ENCODE peak calls at places on chromosomes 4 and X, in nine cellular contexts. One of them, this sample, is unnamed.

GRCh38 chr4:26864904-26865303 is 4.3 kb downstream of the STIM2 start:
- ATAC-seq in naive thymus-derived CD8-positive, alpha-beta T cell: no peak
- ATAC-seq in RWPE2: no peak
- ATAC-seq in HCT116: no peak
- ATAC-seq in effector memory CD8-positive, alpha-beta T cell: no peak
- ATAC-seq in CD4-positive, alpha-beta T cell: no peak
- ATAC-seq in activated CD8-positive, alpha-beta memory T cell treated with anti-CD3 and anti-CD28 coated beads, Interleukin-2, amount 10 ng/mL, durations not matched to agents 7 days and 5 days: no peak
- ATAC-seq in activated CD4-positive, alpha-beta T cell treated with anti-CD3 and anti-CD28 coated beads for 36 hours: no peak
- ATAC-seq in gastrocnemius medialis: no peak
- ATAC-seq in this sample: no peak

GRCh38 chr4:150018257-150018656 is 60.0 kb upstream of the DCLK2 start:
- ATAC-seq in activated CD8-positive, alpha-beta memory T cell treated with anti-CD3 and anti-CD28 coated beads, Interleukin-2, amount 10 ng/mL, durations not matched to agents 7 days and 5 days: no peak
- ATAC-seq in CD4-positive, alpha-beta T cell: no peak
- ATAC-seq in activated CD4-positive, alpha-beta T cell treated with anti-CD3 and anti-CD28 coated beads for 36 hours: no peak
- ATAC-seq in HCT116: no peak
- ATAC-seq in effector memory CD8-positive, alpha-beta T cell: no peak
- ATAC-seq in RWPE2: no peak
- ATAC-seq in naive thymus-derived CD8-positive, alpha-beta T cell: no peak
- ATAC-seq in gastrocnemius medialis: no peak
- ATAC-seq in this sample: no peak

GRCh38 chrX:11781734-11782370 is 23.8 kb downstream of the MSL3 start:
- ATAC-seq in HCT116: no peak
- ATAC-seq in effector memory CD8-positive, alpha-beta T cell: no peak
- ATAC-seq in RWPE2: no peak
- ATAC-seq in gastrocnemius medialis: no peak
- ATAC-seq in activated CD8-positive, alpha-beta memory T cell treated with anti-CD3 and anti-CD28 coated beads, Interleukin-2, amount 10 ng/mL, durations not matched to agents 7 days and 5 days: no peak
- ATAC-seq in CD4-positive, alpha-beta T cell: no peak
- ATAC-seq in naive thymus-derived CD8-positive, alpha-beta T cell: no peak
- ATAC-seq in activated CD4-positive, alpha-beta T cell treated with anti-CD3 and anti-CD28 coated beads for 36 hours: no peak
- ATAC-seq in this sample: no peak

GRCh38 chrX:115173181-115173580 is 16.0 kb upstream of the RBMXL3 start:
- ATAC-seq in HCT116: no peak
- ATAC-seq in activated CD4-positive, alpha-beta T cell treated with anti-CD3 and anti-CD28 coated beads for 36 hours: no peak
- ATAC-seq in activated CD8-positive, alpha-beta memory T cell treated with anti-CD3 and anti-CD28 coated beads, Interleukin-2, amount 10 ng/mL, durations not matched to agents 7 days and 5 days: no peak
- ATAC-seq in RWPE2: no peak
- ATAC-seq in effector memory CD8-positive, alpha-beta T cell: no peak
- ATAC-seq in gastrocnemius medialis: no peak
- ATAC-seq in naive thymus-derived CD8-positive, alpha-beta T cell: no peak
- ATAC-seq in CD4-positive, alpha-beta T cell: no peak
- ATAC-seq in this sample: no peak

GRCh38 chr4:18075823-18076433 is 54.4 kb upstream of the LCORL start:
- ATAC-seq in effector memory CD8-positive, alpha-beta T cell: peak; percentile 70
- ATAC-seq in activated CD8-positive, alpha-beta memory T cell treated with anti-CD3 and anti-CD28 coated beads, Interleukin-2, amount 10 ng/mL, durations not matched to agents 7 days and 5 days: peak; percentile 66
- ATAC-seq in naive thymus-derived CD8-positive, alpha-beta T cell: peak; percentile 88
- ATAC-seq in RWPE2: no peak
- ATAC-seq in HCT116: peak; percentile 92
- ATAC-seq in activated CD4-positive, alpha-beta T cell treated with anti-CD3 and anti-CD28 coated beads for 36 hours: peak; percentile 76
- ATAC-seq in gastrocnemius medialis: no peak
- ATAC-seq in CD4-positive, alpha-beta T cell: peak; percentile 96
- ATAC-seq in this sample: peak; percentile 77

GRCh38 chrX:132741706-132742105 is 216.7 kb downstream of the HS6ST2 start:
- ATAC-seq in activated CD8-positive, alpha-beta memory T cell treated with anti-CD3 and anti-CD28 coated beads, Interleukin-2, amount 10 ng/mL, durations not matched to agents 7 days and 5 days: no peak
- ATAC-seq in activated CD4-positive, alpha-beta T cell treated with anti-CD3 and anti-CD28 coated beads for 36 hours: no peak
- ATAC-seq in effector memory CD8-positive, alpha-beta T cell: no peak
- ATAC-seq in gastrocnemius medialis: no peak
- ATAC-seq in RWPE2: no peak
- ATAC-seq in CD4-positive, alpha-beta T cell: no peak
- ATAC-seq in HCT116: no peak
- ATAC-seq in naive thymus-derived CD8-positive, alpha-beta T cell: no peak
- ATAC-seq in this sample: peak; percentile 75

GRCh38 chrX:135927897-135928296 is 34.4 kb downstream of the SAGE1 start:
- ATAC-seq in effector memory CD8-positive, alpha-beta T cell: no peak
- ATAC-seq in CD4-positive, alpha-beta T cell: no peak
- ATAC-seq in RWPE2: no peak
- ATAC-seq in naive thymus-derived CD8-positive, alpha-beta T cell: no peak
- ATAC-seq in HCT116: no peak
- ATAC-seq in activated CD8-positive, alpha-beta memory T cell treated with anti-CD3 and anti-CD28 coated beads, Interleukin-2, amount 10 ng/mL, durations not matched to agents 7 days and 5 days: no peak
- ATAC-seq in gastrocnemius medialis: no peak
- ATAC-seq in activated CD4-positive, alpha-beta T cell treated with anti-CD3 and anti-CD28 coated beads for 36 hours: no peak
- ATAC-seq in this sample: no peak

GRCh38 chrX:115040417-115040816 is 23.0 kb upstream of the IL13RA2 start:
- ATAC-seq in naive thymus-derived CD8-positive, alpha-beta T cell: no peak
- ATAC-seq in CD4-positive, alpha-beta T cell: no peak
- ATAC-seq in activated CD8-positive, alpha-beta memory T cell treated with anti-CD3 and anti-CD28 coated beads, Interleukin-2, amount 10 ng/mL, durations not matched to agents 7 days and 5 days: no peak
- ATAC-seq in HCT116: no peak
- ATAC-seq in gastrocnemius medialis: no peak
- ATAC-seq in activated CD4-positive, alpha-beta T cell treated with anti-CD3 and anti-CD28 coated beads for 36 hours: no peak
- ATAC-seq in RWPE2: no peak
- ATAC-seq in effector memory CD8-positive, alpha-beta T cell: no peak
- ATAC-seq in this sample: no peak

GRCh38 chr4:44684648-44685047 is 6.4 kb downstream of the GUF1 start:
- ATAC-seq in effector memory CD8-positive, alpha-beta T cell: no peak
- ATAC-seq in HCT116: no peak
- ATAC-seq in RWPE2: no peak
- ATAC-seq in activated CD8-positive, alpha-beta memory T cell treated with anti-CD3 and anti-CD28 coated beads, Interleukin-2, amount 10 ng/mL, durations not matched to agents 7 days and 5 days: no peak
- ATAC-seq in activated CD4-positive, alpha-beta T cell treated with anti-CD3 and anti-CD28 coated beads for 36 hours: no peak
- ATAC-seq in naive thymus-derived CD8-positive, alpha-beta T cell: no peak
- ATAC-seq in gastrocnemius medialis: no peak
- ATAC-seq in CD4-positive, alpha-beta T cell: no peak
- ATAC-seq in this sample: no peak

GRCh38 chr4:6263541-6264540 is 5.8 kb upstream of the WFS1 start:
- ATAC-seq in CD4-positive, alpha-beta T cell: no peak
- ATAC-seq in HCT116: peak; percentile 93
- ATAC-seq in naive thymus-derived CD8-positive, alpha-beta T cell: no peak
- ATAC-seq in gastrocnemius medialis: no peak
- ATAC-seq in activated CD8-positive, alpha-beta memory T cell treated with anti-CD3 and anti-CD28 coated beads, Interleukin-2, amount 10 ng/mL, durations not matched to agents 7 days and 5 days: no peak
- ATAC-seq in RWPE2: peak; percentile 54
- ATAC-seq in effector memory CD8-positive, alpha-beta T cell: peak; percentile 39
- ATAC-seq in activated CD4-positive, alpha-beta T cell treated with anti-CD3 and anti-CD28 coated beads for 36 hours: peak; percentile 64
- ATAC-seq in this sample: peak; percentile 62

GRCh38 chrX:153941331-153942252 is 2.9 kb downstream of the RENBP start:
- ATAC-seq in CD4-positive, alpha-beta T cell: no peak
- ATAC-seq in naive thymus-derived CD8-positive, alpha-beta T cell: peak; percentile 25
- ATAC-seq in activated CD4-positive, alpha-beta T cell treated with anti-CD3 and anti-CD28 coated beads for 36 hours: no peak
- ATAC-seq in gastrocnemius medialis: no peak
- ATAC-seq in HCT116: no peak
- ATAC-seq in activated CD8-positive, alpha-beta memory T cell treated with anti-CD3 and anti-CD28 coated beads, Interleukin-2, amount 10 ng/mL, durations not matched to agents 7 days and 5 days: no peak
- ATAC-seq in RWPE2: no peak
- ATAC-seq in effector memory CD8-positive, alpha-beta T cell: no peak
- ATAC-seq in this sample: no peak

GRCh38 chr4:92121099-92121498 is 182.7 kb upstream of the GRID2 start:
- ATAC-seq in naive thymus-derived CD8-positive, alpha-beta T cell: no peak
- ATAC-seq in activated CD8-positive, alpha-beta memory T cell treated with anti-CD3 and anti-CD28 coated beads, Interleukin-2, amount 10 ng/mL, durations not matched to agents 7 days and 5 days: no peak
- ATAC-seq in HCT116: no peak
- ATAC-seq in CD4-positive, alpha-beta T cell: no peak
- ATAC-seq in activated CD4-positive, alpha-beta T cell treated with anti-CD3 and anti-CD28 coated beads for 36 hours: no peak
- ATAC-seq in RWPE2: no peak
- ATAC-seq in effector memory CD8-positive, alpha-beta T cell: no peak
- ATAC-seq in gastrocnemius medialis: no peak
- ATAC-seq in this sample: no peak

GRCh38 chr4:139633195-139633594 is 32.4 kb upstream of the MGST2 start:
- ATAC-seq in activated CD8-positive, alpha-beta memory T cell treated with anti-CD3 and anti-CD28 coated beads, Interleukin-2, amount 10 ng/mL, durations not matched to agents 7 days and 5 days: no peak
- ATAC-seq in CD4-positive, alpha-beta T cell: no peak
- ATAC-seq in naive thymus-derived CD8-positive, alpha-beta T cell: no peak
- ATAC-seq in activated CD4-positive, alpha-beta T cell treated with anti-CD3 and anti-CD28 coated beads for 36 hours: no peak
- ATAC-seq in gastrocnemius medialis: no peak
- ATAC-seq in HCT116: no peak
- ATAC-seq in effector memory CD8-positive, alpha-beta T cell: no peak
- ATAC-seq in RWPE2: no peak
- ATAC-seq in this sample: no peak

GRCh38 chr4:95507561-95507960 is 41.2 kb downstream of the UNC5C start:
- ATAC-seq in activated CD8-positive, alpha-beta memory T cell treated with anti-CD3 and anti-CD28 coated beads, Interleukin-2, amount 10 ng/mL, durations not matched to agents 7 days and 5 days: no peak
- ATAC-seq in naive thymus-derived CD8-positive, alpha-beta T cell: no peak
- ATAC-seq in CD4-positive, alpha-beta T cell: no peak
- ATAC-seq in RWPE2: no peak
- ATAC-seq in HCT116: no peak
- ATAC-seq in effector memory CD8-positive, alpha-beta T cell: no peak
- ATAC-seq in gastrocnemius medialis: no peak
- ATAC-seq in activated CD4-positive, alpha-beta T cell treated with anti-CD3 and anti-CD28 coated beads for 36 hours: peak; percentile 36
- ATAC-seq in this sample: no peak

GRCh38 chr4:100722866-100723459 is 205.1 kb upstream of the EMCN start:
- ATAC-seq in CD4-positive, alpha-beta T cell: no peak
- ATAC-seq in activated CD8-positive, alpha-beta memory T cell treated with anti-CD3 and anti-CD28 coated beads, Interleukin-2, amount 10 ng/mL, durations not matched to agents 7 days and 5 days: no peak
- ATAC-seq in activated CD4-positive, alpha-beta T cell treated with anti-CD3 and anti-CD28 coated beads for 36 hours: no peak
- ATAC-seq in gastrocnemius medialis: no peak
- ATAC-seq in HCT116: no peak
- ATAC-seq in naive thymus-derived CD8-positive, alpha-beta T cell: no peak
- ATAC-seq in RWPE2: no peak
- ATAC-seq in effector memory CD8-positive, alpha-beta T cell: no peak
- ATAC-seq in this sample: no peak

GRCh38 chrX:115344885-115345653 is 55.6 kb downstream of the LUZP4 start:
- ATAC-seq in naive thymus-derived CD8-positive, alpha-beta T cell: no peak
- ATAC-seq in effector memory CD8-positive, alpha-beta T cell: no peak
- ATAC-seq in activated CD8-positive, alpha-beta memory T cell treated with anti-CD3 and anti-CD28 coated beads, Interleukin-2, amount 10 ng/mL, durations not matched to agents 7 days and 5 days: no peak
- ATAC-seq in RWPE2: peak; percentile 96
- ATAC-seq in activated CD4-positive, alpha-beta T cell treated with anti-CD3 and anti-CD28 coated beads for 36 hours: no peak
- ATAC-seq in CD4-positive, alpha-beta T cell: no peak
- ATAC-seq in gastrocnemius medialis: peak; percentile 92
- ATAC-seq in HCT116: peak; percentile 66
- ATAC-seq in this sample: peak; percentile 86

GRCh38 chrX:108341947-108342346 is 96.3 kb downstream of the COL4A6 start:
- ATAC-seq in gastrocnemius medialis: no peak
- ATAC-seq in HCT116: no peak
- ATAC-seq in CD4-positive, alpha-beta T cell: no peak
- ATAC-seq in RWPE2: no peak
- ATAC-seq in effector memory CD8-positive, alpha-beta T cell: no peak
- ATAC-seq in activated CD8-positive, alpha-beta memory T cell treated with anti-CD3 and anti-CD28 coated beads, Interleukin-2, amount 10 ng/mL, durations not matched to agents 7 days and 5 days: no peak
- ATAC-seq in naive thymus-derived CD8-positive, alpha-beta T cell: no peak
- ATAC-seq in activated CD4-positive, alpha-beta T cell treated with anti-CD3 and anti-CD28 coated beads for 36 hours: no peak
- ATAC-seq in this sample: no peak

GRCh38 chr4:175229154-175229553 is 311.0 kb downstream of the ADAM29 start:
- ATAC-seq in HCT116: no peak
- ATAC-seq in CD4-positive, alpha-beta T cell: no peak
- ATAC-seq in activated CD8-positive, alpha-beta memory T cell treated with anti-CD3 and anti-CD28 coated beads, Interleukin-2, amount 10 ng/mL, durations not matched to agents 7 days and 5 days: no peak
- ATAC-seq in activated CD4-positive, alpha-beta T cell treated with anti-CD3 and anti-CD28 coated beads for 36 hours: no peak
- ATAC-seq in RWPE2: no peak
- ATAC-seq in effector memory CD8-positive, alpha-beta T cell: no peak
- ATAC-seq in gastrocnemius medialis: no peak
- ATAC-seq in naive thymus-derived CD8-positive, alpha-beta T cell: no peak
- ATAC-seq in this sample: no peak

GRCh38 chr4:68361146-68361589 is 11.3 kb upstream of the YTHDC1 start:
- ATAC-seq in gastrocnemius medialis: no peak
- ATAC-seq in RWPE2: peak; percentile 95
- ATAC-seq in activated CD8-positive, alpha-beta memory T cell treated with anti-CD3 and anti-CD28 coated beads, Interleukin-2, amount 10 ng/mL, durations not matched to agents 7 days and 5 days: no peak
- ATAC-seq in effector memory CD8-positive, alpha-beta T cell: no peak
- ATAC-seq in HCT116: no peak
- ATAC-seq in CD4-positive, alpha-beta T cell: no peak
- ATAC-seq in activated CD4-positive, alpha-beta T cell treated with anti-CD3 and anti-CD28 coated beads for 36 hours: no peak
- ATAC-seq in naive thymus-derived CD8-positive, alpha-beta T cell: no peak
- ATAC-seq in this sample: peak; percentile 87

GRCh38 chrX:131783555-131784338 is 239.4 kb upstream of the STK26 start:
- ATAC-seq in effector memory CD8-positive, alpha-beta T cell: no peak
- ATAC-seq in activated CD8-positive, alpha-beta memory T cell treated with anti-CD3 and anti-CD28 coated beads, Interleukin-2, amount 10 ng/mL, durations not matched to agents 7 days and 5 days: no peak
- ATAC-seq in RWPE2: no peak
- ATAC-seq in CD4-positive, alpha-beta T cell: no peak
- ATAC-seq in gastrocnemius medialis: no peak
- ATAC-seq in activated CD4-positive, alpha-beta T cell treated with anti-CD3 and anti-CD28 coated beads for 36 hours: no peak
- ATAC-seq in naive thymus-derived CD8-positive, alpha-beta T cell: no peak
- ATAC-seq in HCT116: no peak
- ATAC-seq in this sample: peak; percentile 83

GRCh38 chrX:51144828-51145442 is 187.7 kb upstream of the NUDT10 start:
- ATAC-seq in activated CD8-positive, alpha-beta memory T cell treated with anti-CD3 and anti-CD28 coated beads, Interleukin-2, amount 10 ng/mL, durations not matched to agents 7 days and 5 days: no peak
- ATAC-seq in RWPE2: peak; percentile 50
- ATAC-seq in HCT116: peak; percentile 79
- ATAC-seq in gastrocnemius medialis: no peak
- ATAC-seq in activated CD4-positive, alpha-beta T cell treated with anti-CD3 and anti-CD28 coated beads for 36 hours: no peak
- ATAC-seq in naive thymus-derived CD8-positive, alpha-beta T cell: no peak
- ATAC-seq in CD4-positive, alpha-beta T cell: no peak
- ATAC-seq in effector memory CD8-positive, alpha-beta T cell: no peak
- ATAC-seq in this sample: no peak

GRCh38 chrX:114798902-114799301 is 215.0 kb downstream of the HTR2C start:
- ATAC-seq in HCT116: peak; percentile 74
- ATAC-seq in RWPE2: no peak
- ATAC-seq in gastrocnemius medialis: no peak
- ATAC-seq in activated CD4-positive, alpha-beta T cell treated with anti-CD3 and anti-CD28 coated beads for 36 hours: no peak
- ATAC-seq in activated CD8-positive, alpha-beta memory T cell treated with anti-CD3 and anti-CD28 coated beads, Interleukin-2, amount 10 ng/mL, durations not matched to agents 7 days and 5 days: no peak
- ATAC-seq in naive thymus-derived CD8-positive, alpha-beta T cell: no peak
- ATAC-seq in effector memory CD8-positive, alpha-beta T cell: no peak
- ATAC-seq in CD4-positive, alpha-beta T cell: no peak
- ATAC-seq in this sample: no peak

GRCh38 chrX:7062276-7062675 is 85.2 kb upstream of the STS start:
- ATAC-seq in RWPE2: no peak
- ATAC-seq in gastrocnemius medialis: no peak
- ATAC-seq in activated CD4-positive, alpha-beta T cell treated with anti-CD3 and anti-CD28 coated beads for 36 hours: no peak
- ATAC-seq in naive thymus-derived CD8-positive, alpha-beta T cell: no peak
- ATAC-seq in effector memory CD8-positive, alpha-beta T cell: no peak
- ATAC-seq in CD4-positive, alpha-beta T cell: no peak
- ATAC-seq in HCT116: no peak
- ATAC-seq in activated CD8-positive, alpha-beta memory T cell treated with anti-CD3 and anti-CD28 coated beads, Interleukin-2, amount 10 ng/mL, durations not matched to agents 7 days and 5 days: no peak
- ATAC-seq in this sample: peak; percentile 61

GRCh38 chrX:40420899-40421729 is 159.7 kb upstream of the ATP6AP2 start:
- ATAC-seq in activated CD4-positive, alpha-beta T cell treated with anti-CD3 and anti-CD28 coated beads for 36 hours: no peak
- ATAC-seq in CD4-positive, alpha-beta T cell: no peak
- ATAC-seq in HCT116: peak; percentile 55
- ATAC-seq in naive thymus-derived CD8-positive, alpha-beta T cell: no peak
- ATAC-seq in activated CD8-positive, alpha-beta memory T cell treated with anti-CD3 and anti-CD28 coated beads, Interleukin-2, amount 10 ng/mL, durations not matched to agents 7 days and 5 days: no peak
- ATAC-seq in gastrocnemius medialis: no peak
- ATAC-seq in RWPE2: no peak
- ATAC-seq in effector memory CD8-positive, alpha-beta T cell: no peak
- ATAC-seq in this sample: no peak

GRCh38 chrX:133776072-133776471 is 209.3 kb downstream of the GPC3 start:
- ATAC-seq in RWPE2: no peak
- ATAC-seq in activated CD8-positive, alpha-beta memory T cell treated with anti-CD3 and anti-CD28 coated beads, Interleukin-2, amount 10 ng/mL, durations not matched to agents 7 days and 5 days: no peak
- ATAC-seq in activated CD4-positive, alpha-beta T cell treated with anti-CD3 and anti-CD28 coated beads for 36 hours: no peak
- ATAC-seq in effector memory CD8-positive, alpha-beta T cell: no peak
- ATAC-seq in naive thymus-derived CD8-positive, alpha-beta T cell: peak; percentile 47
- ATAC-seq in gastrocnemius medialis: no peak
- ATAC-seq in HCT116: peak; percentile 63
- ATAC-seq in CD4-positive, alpha-beta T cell: no peak
- ATAC-seq in this sample: no peak

GRCh38 chr4:48396043-48396442 is 54.7 kb downstream of the SLAIN2 start:
- ATAC-seq in HCT116: no peak
- ATAC-seq in naive thymus-derived CD8-positive, alpha-beta T cell: no peak
- ATAC-seq in effector memory CD8-positive, alpha-beta T cell: no peak
- ATAC-seq in RWPE2: no peak
- ATAC-seq in activated CD4-positive, alpha-beta T cell treated with anti-CD3 and anti-CD28 coated beads for 36 hours: no peak
- ATAC-seq in gastrocnemius medialis: no peak
- ATAC-seq in CD4-positive, alpha-beta T cell: no peak
- ATAC-seq in activated CD8-positive, alpha-beta memory T cell treated with anti-CD3 and anti-CD28 coated beads, Interleukin-2, amount 10 ng/mL, durations not matched to agents 7 days and 5 days: no peak
- ATAC-seq in this sample: no peak

GRCh38 chr4:108333353-108333920 is 164.7 kb upstream of the LEF1 start:
- ATAC-seq in HCT116: no peak
- ATAC-seq in RWPE2: no peak
- ATAC-seq in gastrocnemius medialis: no peak
- ATAC-seq in CD4-positive, alpha-beta T cell: no peak
- ATAC-seq in naive thymus-derived CD8-positive, alpha-beta T cell: no peak
- ATAC-seq in activated CD8-positive, alpha-beta memory T cell treated with anti-CD3 and anti-CD28 coated beads, Interleukin-2, amount 10 ng/mL, durations not matched to agents 7 days and 5 days: no peak
- ATAC-seq in activated CD4-positive, alpha-beta T cell treated with anti-CD3 and anti-CD28 coated beads for 36 hours: no peak
- ATAC-seq in effector memory CD8-positive, alpha-beta T cell: no peak
- ATAC-seq in this sample: no peak

GRCh38 chr4:57426779-57427395 is 316.7 kb upstream of the IGFBP7 start:
- ATAC-seq in RWPE2: peak; percentile 56
- ATAC-seq in gastrocnemius medialis: no peak
- ATAC-seq in HCT116: peak; percentile 67
- ATAC-seq in naive thymus-derived CD8-positive, alpha-beta T cell: no peak
- ATAC-seq in activated CD8-positive, alpha-beta memory T cell treated with anti-CD3 and anti-CD28 coated beads, Interleukin-2, amount 10 ng/mL, durations not matched to agents 7 days and 5 days: no peak
- ATAC-seq in CD4-positive, alpha-beta T cell: no peak
- ATAC-seq in effector memory CD8-positive, alpha-beta T cell: no peak
- ATAC-seq in activated CD4-positive, alpha-beta T cell treated with anti-CD3 and anti-CD28 coated beads for 36 hours: no peak
- ATAC-seq in this sample: peak; percentile 81

GRCh38 chr4:119010909-119011606 is 122.4 kb downstream of the SYNPO2 start:
- ATAC-seq in HCT116: no peak
- ATAC-seq in CD4-positive, alpha-beta T cell: no peak
- ATAC-seq in RWPE2: no peak
- ATAC-seq in effector memory CD8-positive, alpha-beta T cell: no peak
- ATAC-seq in gastrocnemius medialis: peak; percentile 93
- ATAC-seq in activated CD8-positive, alpha-beta memory T cell treated with anti-CD3 and anti-CD28 coated beads, Interleukin-2, amount 10 ng/mL, durations not matched to agents 7 days and 5 days: no peak
- ATAC-seq in naive thymus-derived CD8-positive, alpha-beta T cell: no peak
- ATAC-seq in activated CD4-positive, alpha-beta T cell treated with anti-CD3 and anti-CD28 coated beads for 36 hours: no peak
- ATAC-seq in this sample: no peak

GRCh38 chrX:30653415-30654131 is at the start of gene GK:
- ATAC-seq in gastrocnemius medialis: peak; percentile 30
- ATAC-seq in naive thymus-derived CD8-positive, alpha-beta T cell: peak; percentile 12
- ATAC-seq in activated CD4-positive, alpha-beta T cell treated with anti-CD3 and anti-CD28 coated beads for 36 hours: peak; percentile 3
- ATAC-seq in effector memory CD8-positive, alpha-beta T cell: no peak
- ATAC-seq in CD4-positive, alpha-beta T cell: peak; percentile 15
- ATAC-seq in activated CD8-positive, alpha-beta memory T cell treated with anti-CD3 and anti-CD28 coated beads, Interleukin-2, amount 10 ng/mL, durations not matched to agents 7 days and 5 days: peak; percentile 6
- ATAC-seq in RWPE2: no peak
- ATAC-seq in HCT116: peak; percentile 8
- ATAC-seq in this sample: no peak

GRCh38 chrX:29617725-29618124 is 597.6 kb upstream of the MAGEB2 start:
- ATAC-seq in naive thymus-derived CD8-positive, alpha-beta T cell: no peak
- ATAC-seq in HCT116: no peak
- ATAC-seq in activated CD8-positive, alpha-beta memory T cell treated with anti-CD3 and anti-CD28 coated beads, Interleukin-2, amount 10 ng/mL, durations not matched to agents 7 days and 5 days: no peak
- ATAC-seq in effector memory CD8-positive, alpha-beta T cell: no peak
- ATAC-seq in CD4-positive, alpha-beta T cell: no peak
- ATAC-seq in RWPE2: no peak
- ATAC-seq in gastrocnemius medialis: no peak
- ATAC-seq in activated CD4-positive, alpha-beta T cell treated with anti-CD3 and anti-CD28 coated beads for 36 hours: no peak
- ATAC-seq in this sample: no peak